ENCODE peak calls at places on chromosome 16, in ten cellular contexts. One of them, this sample, is unnamed.

GRCh38 chr16:89193021-89193575 is 7.2 kb downstream of the SLC22A31 start:
- DNase-seq in DMS79: no peak
- DNase-seq in NCI-H2081: no peak
- DNase-seq in effector memory CD4-positive, alpha-beta T cell: no peak
- DNase-seq in EL: peak
- DNase-seq in activated naive CD4-positive, alpha-beta T cell treated with anti-CD3 and anti-CD28 coated beads, Interleukin-2, amount 10 ng/mL, durations not matched to agents 7 days and 5 days: peak
- DNase-seq in aorta: peak
- DNase-seq in WTC11: peak
- DNase-seq in nephron progenitor cell: peak
- DNase-seq in upper lobe of right lung: peak
- DNase-seq in this sample: peak

GRCh38 chr16:80627108-80627507 is 86.3 kb downstream of the DYNLRB2 start:
- DNase-seq in nephron progenitor cell: no peak
- DNase-seq in WTC11: no peak
- DNase-seq in aorta: no peak
- DNase-seq in upper lobe of right lung: no peak
- DNase-seq in NCI-H2081: no peak
- DNase-seq in EL: no peak
- DNase-seq in DMS79: no peak
- DNase-seq in activated naive CD4-positive, alpha-beta T cell treated with anti-CD3 and anti-CD28 coated beads, Interleukin-2, amount 10 ng/mL, durations not matched to agents 7 days and 5 days: no peak
- DNase-seq in effector memory CD4-positive, alpha-beta T cell: no peak
- DNase-seq in this sample: no peak

GRCh38 chr16:16120382-16121184 is 102.7 kb downstream of the ABCC6 start:
- DNase-seq in activated naive CD4-positive, alpha-beta T cell treated with anti-CD3 and anti-CD28 coated beads, Interleukin-2, amount 10 ng/mL, durations not matched to agents 7 days and 5 days: no peak
- DNase-seq in DMS79: peak
- DNase-seq in aorta: peak
- DNase-seq in effector memory CD4-positive, alpha-beta T cell: no peak
- DNase-seq in WTC11: no peak
- DNase-seq in EL: no peak
- DNase-seq in nephron progenitor cell: no peak
- DNase-seq in upper lobe of right lung: peak
- DNase-seq in NCI-H2081: peak
- DNase-seq in this sample: no peak

GRCh38 chr16:57755061-57755684 is 19.6 kb downstream of the KATNB1 start:
- DNase-seq in activated naive CD4-positive, alpha-beta T cell treated with anti-CD3 and anti-CD28 coated beads, Interleukin-2, amount 10 ng/mL, durations not matched to agents 7 days and 5 days: no peak
- DNase-seq in upper lobe of right lung: no peak
- DNase-seq in NCI-H2081: no peak
- DNase-seq in EL: no peak
- DNase-seq in DMS79: no peak
- DNase-seq in effector memory CD4-positive, alpha-beta T cell: no peak
- DNase-seq in WTC11: no peak
- DNase-seq in aorta: peak
- DNase-seq in nephron progenitor cell: no peak
- DNase-seq in this sample: no peak

GRCh38 chr16:57475711-57476339 is 10.5 kb downstream of the DOK4 start:
- DNase-seq in activated naive CD4-positive, alpha-beta T cell treated with anti-CD3 and anti-CD28 coated beads, Interleukin-2, amount 10 ng/mL, durations not matched to agents 7 days and 5 days: peak
- DNase-seq in effector memory CD4-positive, alpha-beta T cell: peak
- DNase-seq in NCI-H2081: no peak
- DNase-seq in EL: peak
- DNase-seq in aorta: no peak
- DNase-seq in nephron progenitor cell: peak
- DNase-seq in DMS79: no peak
- DNase-seq in upper lobe of right lung: peak
- DNase-seq in WTC11: peak
- DNase-seq in this sample: peak

GRCh38 chr16:50272687-50273381 is 6.5 kb downstream of the ADCY7 start:
- DNase-seq in activated naive CD4-positive, alpha-beta T cell treated with anti-CD3 and anti-CD28 coated beads, Interleukin-2, amount 10 ng/mL, durations not matched to agents 7 days and 5 days: no peak
- DNase-seq in upper lobe of right lung: no peak
- DNase-seq in NCI-H2081: no peak
- DNase-seq in EL: no peak
- DNase-seq in nephron progenitor cell: no peak
- DNase-seq in DMS79: no peak
- DNase-seq in aorta: no peak
- DNase-seq in effector memory CD4-positive, alpha-beta T cell: no peak
- DNase-seq in WTC11: no peak
- DNase-seq in this sample: no peak

GRCh38 chr16:57534337-57534880 is 2.0 kb downstream of the CCDC102A start:
- DNase-seq in WTC11: peak
- DNase-seq in DMS79: no peak
- DNase-seq in nephron progenitor cell: no peak
- DNase-seq in effector memory CD4-positive, alpha-beta T cell: no peak
- DNase-seq in EL: no peak
- DNase-seq in NCI-H2081: no peak
- DNase-seq in activated naive CD4-positive, alpha-beta T cell treated with anti-CD3 and anti-CD28 coated beads, Interleukin-2, amount 10 ng/mL, durations not matched to agents 7 days and 5 days: peak
- DNase-seq in upper lobe of right lung: peak
- DNase-seq in aorta: no peak
- DNase-seq in this sample: no peak

GRCh38 chr16:57091990-57092785 is at the start of gene CPNE2:
- DNase-seq in nephron progenitor cell: peak
- DNase-seq in effector memory CD4-positive, alpha-beta T cell: no peak
- DNase-seq in NCI-H2081: peak
- DNase-seq in DMS79: no peak
- DNase-seq in upper lobe of right lung: peak
- DNase-seq in aorta: peak
- DNase-seq in EL: peak
- DNase-seq in activated naive CD4-positive, alpha-beta T cell treated with anti-CD3 and anti-CD28 coated beads, Interleukin-2, amount 10 ng/mL, durations not matched to agents 7 days and 5 days: peak
- DNase-seq in WTC11: peak
- DNase-seq in this sample: peak

GRCh38 chr16:31350275-31351005 is 4.5 kb upstream of the ITGAX start:
- DNase-seq in EL: no peak
- DNase-seq in effector memory CD4-positive, alpha-beta T cell: no peak
- DNase-seq in DMS79: no peak
- DNase-seq in WTC11: no peak
- DNase-seq in upper lobe of right lung: peak
- DNase-seq in nephron progenitor cell: no peak
- DNase-seq in aorta: peak
- DNase-seq in activated naive CD4-positive, alpha-beta T cell treated with anti-CD3 and anti-CD28 coated beads, Interleukin-2, amount 10 ng/mL, durations not matched to agents 7 days and 5 days: no peak
- DNase-seq in NCI-H2081: no peak
- DNase-seq in this sample: no peak

GRCh38 chr16:55470533-55471371 is 8.2 kb upstream of the MMP2 start:
- DNase-seq in DMS79: no peak
- DNase-seq in effector memory CD4-positive, alpha-beta T cell: no peak
- DNase-seq in WTC11: no peak
- DNase-seq in activated naive CD4-positive, alpha-beta T cell treated with anti-CD3 and anti-CD28 coated beads, Interleukin-2, amount 10 ng/mL, durations not matched to agents 7 days and 5 days: no peak
- DNase-seq in upper lobe of right lung: no peak
- DNase-seq in NCI-H2081: no peak
- DNase-seq in aorta: peak
- DNase-seq in nephron progenitor cell: no peak
- DNase-seq in EL: peak
- DNase-seq in this sample: no peak

GRCh38 chr16:3640632-3641501 is 13.6 kb upstream of the DNASE1 start:
- DNase-seq in activated naive CD4-positive, alpha-beta T cell treated with anti-CD3 and anti-CD28 coated beads, Interleukin-2, amount 10 ng/mL, durations not matched to agents 7 days and 5 days: no peak
- DNase-seq in NCI-H2081: no peak
- DNase-seq in EL: no peak
- DNase-seq in aorta: no peak
- DNase-seq in upper lobe of right lung: peak
- DNase-seq in WTC11: peak
- DNase-seq in nephron progenitor cell: no peak
- DNase-seq in DMS79: no peak
- DNase-seq in effector memory CD4-positive, alpha-beta T cell: no peak
- DNase-seq in this sample: no peak

GRCh38 chr16:353404-354285 is 1.1 kb upstream of the AXIN1 start:
- DNase-seq in upper lobe of right lung: peak
- DNase-seq in effector memory CD4-positive, alpha-beta T cell: no peak
- DNase-seq in aorta: no peak
- DNase-seq in nephron progenitor cell: no peak
- DNase-seq in WTC11: no peak
- DNase-seq in activated naive CD4-positive, alpha-beta T cell treated with anti-CD3 and anti-CD28 coated beads, Interleukin-2, amount 10 ng/mL, durations not matched to agents 7 days and 5 days: no peak
- DNase-seq in DMS79: no peak
- DNase-seq in EL: no peak
- DNase-seq in NCI-H2081: no peak
- DNase-seq in this sample: no peak

This sample was measured in DND-41.